ENCODE peak calls at places on chromosomes 12 and 14, in eight cellular contexts. V is RWPE2, U is tibial artery, R is AG04450, M is HL-60, T is body of pancreas, Y is choroid plexus epithelial cell, C is right lobe of liver. W is an unnamed sample.

GRCh38 chr14:101075801-101076413 is 172.4 kb upstream of the RTL1 start:
- DNase-seq in V (peak), U (no peak), R (no peak), M (no peak), T (no peak), Y (no peak), C (no peak), W (no peak)

GRCh38 chr14:68015356-68016242 is 196.0 kb downstream of the RAD51B start:
- DNase-seq in V (no peak), U (no peak), R (no peak), M (no peak), T (no peak), Y (no peak), C (no peak), W (no peak)

GRCh38 chr12:101570022-101570421 is 24.7 kb upstream of the MYBPC1 start:
- DNase-seq in V (no peak), U (no peak), R (peak), M (no peak), T (no peak), Y (peak), C (no peak), W (peak)

GRCh38 chr12:110704750-110705149 is 15.8 kb upstream of the HVCN1 start:
- DNase-seq in V (no peak), U (no peak), R (no peak), M (no peak), T (peak), Y (no peak), C (no peak), W (no peak)

GRCh38 chr14:31768355-31768754 is 207.2 kb downstream of the NUBPL start:
- DNase-seq in V (no peak), U (no peak), R (no peak), M (no peak), T (no peak), Y (no peak), C (no peak), W (no peak)

GRCh38 chr12:32983968-32984367 is 87.4 kb upstream of the PKP2 start:
- DNase-seq in V (no peak), U (no peak), R (no peak), M (no peak), T (no peak), Y (no peak), C (no peak), W (no peak)

GRCh38 chr14:59306775-59307174 is 118.3 kb downstream of the DAAM1 start:
- DNase-seq in V (peak), U (no peak), R (no peak), M (no peak), T (no peak), Y (peak), C (no peak), W (peak)

GRCh38 chr14:72892879-72893635 is 844 bp downstream of the DPF3 start:
- DNase-seq in V (peak), U (no peak), R (no peak), M (no peak), T (peak), Y (peak), C (peak), W (no peak)

GRCh38 chr12:3520168-3520567 is 29.2 kb downstream of the PRMT8 start:
- DNase-seq in V (no peak), U (no peak), R (no peak), M (no peak), T (peak), Y (peak), C (no peak), W (no peak)

GRCh38 chr12:43807361-43807760 is 1.2 kb upstream of the TWF1 start:
- DNase-seq in V (no peak), U (no peak), R (no peak), M (peak), T (no peak), Y (no peak), C (no peak), W (no peak)

GRCh38 chr12:51238037-51238509 is 553 bp upstream of the DAZAP2 start:
- DNase-seq in V (no peak), U (no peak), R (no peak), M (no peak), T (no peak), Y (peak), C (no peak), W (no peak)

GRCh38 chr14:32372154-32372553 is 43.1 kb downstream of the AKAP6 start:
- DNase-seq in V (no peak), U (no peak), R (peak), M (no peak), T (no peak), Y (peak), C (no peak), W (peak)

GRCh38 chr12:46886541-46887041 is 60.8 kb upstream of the SLC38A4 start:
- DNase-seq in V (no peak), U (no peak), R (no peak), M (no peak), T (no peak), Y (peak), C (no peak), W (peak)

GRCh38 chr12:15546102-15546701 is 223.9 kb downstream of the PTPRO start:
- DNase-seq in V (no peak), U (no peak), R (no peak), M (no peak), T (no peak), Y (no peak), C (no peak), W (no peak)

GRCh38 chr14:97603201-97603600 is 806.0 kb downstream of the VRK1 start:
- DNase-seq in V (no peak), U (no peak), R (no peak), M (no peak), T (no peak), Y (no peak), C (no peak), W (no peak)

GRCh38 chr14:101110729-101111619 is 207.5 kb upstream of the RTL1 start:
- DNase-seq in V (no peak), U (peak), R (no peak), M (no peak), T (no peak), Y (no peak), C (peak), W (no peak)

GRCh38 chr12:2640709-2641108 is 154.1 kb upstream of the FKBP4 start:
- DNase-seq in V (peak), U (peak), R (peak), M (no peak), T (no peak), Y (peak), C (no peak), W (peak)

GRCh38 chr14:68621400-68622365 is 171.2 kb downstream of the ZFP36L1 start:
- DNase-seq in V (no peak), U (peak), R (peak), M (no peak), T (no peak), Y (peak), C (no peak), W (peak)

GRCh38 chr12:8564656-8565055 is 24.0 kb upstream of the CLEC4E start:
- DNase-seq in V (no peak), U (no peak), R (no peak), M (no peak), T (no peak), Y (no peak), C (no peak), W (no peak)

GRCh38 chr12:4567073-4567881 is 5.3 kb downstream of the DYRK4 start:
- DNase-seq in V (no peak), U (no peak), R (no peak), M (peak), T (no peak), Y (no peak), C (no peak), W (no peak)

GRCh38 chr12:48000878-48001321 is 3.4 kb downstream of the COL2A1 start:
- DNase-seq in V (no peak), U (peak), R (no peak), M (no peak), T (no peak), Y (peak), C (no peak), W (peak)

GRCh38 chr12:117134059-117134458 is 34.8 kb upstream of the TESC start:
- DNase-seq in V (no peak), U (no peak), R (no peak), M (peak), T (no peak), Y (no peak), C (no peak), W (no peak)

GRCh38 chr12:79455314-79455713 is 235.4 kb downstream of the PAWR start:
- DNase-seq in V (no peak), U (no peak), R (no peak), M (no peak), T (no peak), Y (peak), C (no peak), W (peak)

GRCh38 chr12:19191089-19191488 is 61.6 kb downstream of the PLEKHA5 start:
- DNase-seq in V (no peak), U (no peak), R (no peak), M (no peak), T (no peak), Y (no peak), C (no peak), W (no peak)
- H3K4me3 ChIP-seq in V (no peak), U (no peak), R (no peak), M (no peak), T (no peak), Y (no peak), C (no peak), W (no peak)

DNA sequence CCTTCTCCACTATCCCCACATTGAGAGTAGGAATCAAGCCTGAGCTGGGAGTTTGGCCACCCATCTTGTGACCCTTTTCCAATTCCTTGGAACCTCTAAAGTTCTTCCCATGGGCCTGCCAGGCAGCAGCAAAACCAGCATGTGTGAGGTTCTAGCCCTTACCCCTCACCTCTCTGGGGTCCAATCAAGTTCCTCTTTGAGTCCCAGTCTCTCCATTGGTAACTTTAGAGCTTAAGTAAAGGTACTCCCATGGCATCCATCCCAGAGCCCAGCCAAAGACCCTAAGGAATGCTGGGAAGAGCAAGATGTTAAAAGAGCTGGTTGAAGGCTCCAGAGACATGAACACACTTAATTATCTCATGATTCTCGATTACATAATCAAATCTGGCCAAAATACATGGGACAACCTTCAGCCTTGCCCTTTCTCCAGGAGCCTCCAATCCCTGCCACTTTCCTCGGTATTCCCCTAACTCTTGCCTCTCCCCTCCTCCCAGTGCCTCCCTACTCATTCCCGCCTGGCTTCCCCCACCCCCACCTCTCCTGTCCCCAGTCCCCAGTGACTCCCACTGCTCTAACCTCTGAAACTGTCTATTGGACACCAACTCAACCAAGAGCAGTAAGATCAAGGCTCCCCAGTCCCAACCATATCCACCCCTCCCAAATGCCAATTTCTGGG is 4.8 kb upstream of the TNS2 start:
- DNase-seq in V (no peak), U (peak), R (no peak), M (no peak), T (peak), Y (no peak), C (no peak), W (no peak)
- H3K4me3 ChIP-seq in V (no peak), U (peak), R (no peak), M (no peak), T (no peak), Y (no peak), C (no peak), W (no peak)

DNA sequence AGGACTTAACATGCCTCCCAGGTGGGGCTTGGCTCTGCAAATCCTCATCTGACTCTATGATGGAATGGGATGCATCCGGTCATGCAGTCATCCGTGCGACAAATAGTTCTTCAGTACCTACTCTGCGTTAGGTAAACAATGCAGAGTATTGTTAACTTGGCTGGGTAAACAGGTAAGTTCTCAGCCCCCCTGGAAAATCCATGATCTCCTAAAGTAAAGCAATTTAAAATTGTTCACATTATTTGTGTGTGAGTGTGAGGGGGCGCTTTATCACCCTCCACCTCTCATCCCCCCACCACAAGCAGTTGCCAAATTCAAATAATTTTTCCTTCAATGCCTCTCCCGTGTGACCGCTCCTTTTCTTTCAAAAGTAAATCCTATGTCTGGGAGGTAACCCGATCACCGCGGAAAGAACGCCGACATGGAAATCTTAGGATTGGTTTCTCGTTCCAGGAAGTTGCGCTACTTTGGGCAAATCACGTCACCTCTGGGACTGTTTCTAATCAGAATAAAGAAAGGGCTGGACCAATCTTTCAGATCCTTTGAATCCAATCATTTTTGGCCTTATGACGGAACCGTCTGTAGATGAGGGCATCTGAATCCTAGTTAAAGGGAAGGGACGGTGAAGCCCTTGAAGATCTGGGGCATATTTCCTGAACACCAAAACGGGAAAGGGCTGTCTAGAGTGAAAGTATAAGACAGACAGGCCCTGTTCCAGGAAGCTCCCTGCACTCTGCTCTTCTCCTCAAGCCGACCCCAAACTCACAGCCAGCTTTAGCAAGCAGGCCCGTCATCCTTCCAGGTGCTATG is 44.0 kb upstream of the SINHCAF start:
- DNase-seq in V (no peak), U (peak), R (no peak), M (no peak), T (peak), Y (peak), C (no peak), W (peak)
- H3K4me3 ChIP-seq in V (no peak), U (peak), R (no peak), M (no peak), T (no peak), Y (peak), C (no peak), W (peak)

GRCh38 chr14:87131879-87132278 is 861.1 kb downstream of the GALC start:
- DNase-seq in V (peak), U (no peak), R (no peak), M (no peak), T (no peak), Y (no peak), C (no peak), W (no peak)
- H3K4me3 ChIP-seq in V (no peak), U (no peak), R (peak), M (no peak), T (no peak), Y (no peak), C (no peak), W (no peak)

GRCh38 chr12:120669055-120669828 is 17.7 kb upstream of the MLEC start:
- DNase-seq in V (no peak), U (peak), R (no peak), M (no peak), T (peak), Y (peak), C (no peak), W (peak)

GRCh38 chr12:120670667-120671066 is 16.3 kb upstream of the MLEC start:
- DNase-seq in V (no peak), U (no peak), R (no peak), M (no peak), T (no peak), Y (no peak), C (no peak), W (no peak)

GRCh38 chr12:120678572-120678971 is 8.4 kb upstream of the MLEC start:
- DNase-seq in V (no peak), U (no peak), R (no peak), M (no peak), T (no peak), Y (no peak), C (no peak), W (no peak)

GRCh38 chr12:120677765-120678473 is 9.0 kb upstream of the MLEC start:
- DNase-seq in V (no peak), U (no peak), R (no peak), M (peak), T (no peak), Y (peak), C (no peak), W (peak)

GRCh38 chr12:120674172-120674571 is 12.8 kb upstream of the MLEC start:
- DNase-seq in V (no peak), U (no peak), R (no peak), M (no peak), T (no peak), Y (no peak), C (no peak), W (no peak)
- H3K4me3 ChIP-seq in V (no peak), U (no peak), R (no peak), M (no peak), T (no peak), Y (no peak), C (no peak), W (no peak)

GRCh38 chr12:92538970-92539749 is 163.6 kb upstream of the PLEKHG7 start:
- DNase-seq in V (no peak), U (no peak), R (peak), M (peak), T (peak), Y (peak), C (no peak), W (peak)
- H3K4me3 ChIP-seq in V (no peak), U (no peak), R (no peak), M (no peak), T (no peak), Y (no peak), C (no peak), W (no peak)

GRCh38 chr14:99792551-99793212 is 531 bp upstream of the EML1 start:
- DNase-seq in V (no peak), U (peak), R (no peak), M (no peak), T (peak), Y (peak), C (no peak), W (peak)

GRCh38 chr14:99793213-99794155 is at the start of gene EML1:
- DNase-seq in V (no peak), U (peak), R (peak), M (peak), T (peak), Y (peak), C (peak), W (peak)

GRCh38 chr14:99790978-99791376 is 2.2 kb upstream of the EML1 start:
- DNase-seq in V (no peak), U (no peak), R (no peak), M (no peak), T (peak), Y (no peak), C (peak), W (no peak)

GRCh38 chr14:99790201-99790977 is 2.8 kb upstream of the EML1 start:
- DNase-seq in V (no peak), U (no peak), R (no peak), M (no peak), T (peak), Y (no peak), C (no peak), W (no peak)

DNA sequence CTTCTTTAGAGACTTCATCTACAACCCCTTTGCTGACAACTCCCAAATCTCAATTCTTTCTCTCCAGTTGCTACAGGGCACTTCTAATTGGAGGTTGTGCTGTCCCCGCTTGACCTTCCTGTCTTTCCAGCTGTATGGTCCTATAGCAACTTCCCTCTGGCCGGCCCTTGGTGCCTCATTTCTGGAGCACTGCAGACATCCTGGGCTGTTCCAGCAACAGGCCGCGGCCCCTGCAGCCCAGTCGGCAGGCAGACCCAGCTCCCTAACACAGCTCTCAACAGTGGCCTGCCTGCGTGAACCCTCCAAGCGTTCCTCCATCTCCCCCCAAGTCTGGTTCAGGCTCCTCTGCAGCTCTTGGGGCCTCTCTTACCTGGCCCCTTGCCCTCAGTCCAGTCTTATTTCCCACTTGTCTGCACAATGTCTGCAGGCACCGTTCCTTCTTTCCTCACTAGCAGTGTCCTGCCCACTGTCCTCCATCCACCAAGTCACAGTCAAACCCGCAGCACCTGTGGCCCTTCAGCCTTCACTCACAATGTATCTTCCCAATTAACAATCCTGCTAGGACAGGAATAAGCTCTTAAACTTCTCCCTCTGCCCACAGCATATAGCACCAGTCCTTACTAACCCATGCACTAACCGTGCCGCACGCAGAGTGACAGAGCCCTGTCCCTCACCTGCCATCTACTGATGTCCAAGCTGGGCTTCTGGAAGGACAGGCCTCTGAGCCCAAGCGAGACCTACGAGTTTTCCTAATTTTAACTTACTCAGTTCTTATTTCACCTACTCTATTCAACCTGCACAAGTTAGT is 1.5 kb upstream of the EML1 start:
- DNase-seq in V (no peak), U (no peak), R (no peak), M (no peak), T (no peak), Y (no peak), C (no peak), W (no peak)
- H3K4me3 ChIP-seq in V (no peak), U (no peak), R (no peak), M (no peak), T (no peak), Y (no peak), C (no peak), W (no peak)

DNA sequence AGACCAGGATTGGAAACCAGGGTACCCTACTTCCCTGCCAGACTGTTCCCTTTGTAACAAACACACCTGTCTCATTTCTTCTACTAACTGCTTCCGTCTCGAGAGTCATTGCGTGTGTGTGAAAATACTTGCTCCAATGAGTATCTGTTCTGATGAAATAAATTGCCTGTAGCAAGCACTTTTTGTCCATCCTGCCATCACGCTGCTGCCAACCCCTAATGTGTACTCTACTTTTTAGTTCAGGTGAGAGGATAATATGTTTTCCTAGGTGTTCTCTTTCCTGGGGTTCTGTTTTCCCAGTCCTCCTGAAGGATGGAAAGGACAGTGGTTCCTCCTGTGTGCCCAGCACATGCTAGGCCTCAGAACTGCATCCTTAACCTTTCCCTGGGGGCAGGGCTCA is 1.0 kb downstream of the TUNAR start:
- DNase-seq in V (no peak), U (no peak), R (no peak), M (no peak), T (no peak), Y (no peak), C (no peak), W (no peak)
- H3K4me3 ChIP-seq in V (no peak), U (no peak), R (no peak), M (no peak), T (no peak), Y (no peak), C (no peak), W (no peak)

GRCh38 chr14:65070710-65071033 is 31.6 kb downstream of the MAX start:
- DNase-seq in V (no peak), U (no peak), R (no peak), M (no peak), T (peak), Y (no peak), C (no peak), W (no peak)
- H3K4me3 ChIP-seq in V (no peak), U (no peak), R (no peak), M (no peak), T (no peak), Y (no peak), C (no peak), W (no peak)